ENCODE peak calls at places on chromosomes 12 and 14, in six cellular contexts. One of them, this sample, is unnamed. For H3K4me1, the result is how much of the 10 kb centered on the place peaks cover.

GRCh38 chr14:100567009-100567876 is 20.0 kb downstream of the BEGAIN start:
- DNase-seq in HCT116: no peak
- DNase-seq in GM12878: no peak
- DNase-seq in K562: no peak
- DNase-seq in HepG2: no peak
- DNase-seq in H1: peak
- DNase-seq in this sample: no peak

GRCh38 chr12:29732211-29732992 is 51.3 kb downstream of the TMTC1 start:
- DNase-seq in H1: no peak
- DNase-seq in GM12878: no peak
- DNase-seq in HepG2: no peak
- DNase-seq in HCT116: no peak
- DNase-seq in K562: no peak
- DNase-seq in this sample: no peak

GRCh38 chr14:43539210-43539609 is 967.9 kb downstream of the FSCB start:
- DNase-seq in HCT116: peak
- DNase-seq in HepG2: peak
- DNase-seq in H1: no peak
- DNase-seq in K562: no peak
- DNase-seq in GM12878: no peak
- DNase-seq in this sample: peak

GRCh38 chr12:6961695-6962284 is 8.7 kb downstream of the PHB2 start:
- DNase-seq in GM12878: no peak
- DNase-seq in H1: peak
- DNase-seq in K562: peak
- DNase-seq in HCT116: peak
- DNase-seq in HepG2: peak
- DNase-seq in this sample: peak

GRCh38 chr12:24500466-24501232 is 448.3 kb downstream of the BCAT1 start:
- DNase-seq in HCT116: no peak
- DNase-seq in GM12878: no peak
- DNase-seq in H1: no peak
- DNase-seq in K562: no peak
- DNase-seq in HepG2: no peak
- DNase-seq in this sample: no peak

GRCh38 chr12:82919365-82920054 is 232.8 kb downstream of the TMTC2 start:
- DNase-seq in HepG2: no peak
- DNase-seq in HCT116: no peak
- DNase-seq in H1: no peak
- DNase-seq in K562: no peak
- DNase-seq in GM12878: no peak
- DNase-seq in this sample: no peak

GRCh38 chr12:95396849-95397498 is 77.0 kb upstream of the METAP2 start:
- DNase-seq in GM12878: no peak
- DNase-seq in K562: no peak
- DNase-seq in H1: no peak
- DNase-seq in HepG2: peak
- DNase-seq in HCT116: no peak
- DNase-seq in this sample: no peak

GRCh38 chr12:122854554-122854953 is 19.3 kb downstream of the HIP1R start:
- DNase-seq in K562: no peak
- DNase-seq in HCT116: no peak
- DNase-seq in HepG2: no peak
- DNase-seq in GM12878: no peak
- DNase-seq in H1: no peak
- DNase-seq in this sample: no peak

GRCh38 chr14:36647827-36648753 is 13.6 kb upstream of the PAX9 start:
- DNase-seq in H1: peak
- DNase-seq in GM12878: no peak
- DNase-seq in HCT116: no peak
- DNase-seq in HepG2: peak
- DNase-seq in K562: peak
- DNase-seq in this sample: no peak

GRCh38 chr12:75892779-75893408 is 138.7 kb downstream of the PHLDA1 start:
- DNase-seq in H1: no peak
- DNase-seq in GM12878: no peak
- DNase-seq in K562: peak
- DNase-seq in HCT116: no peak
- DNase-seq in HepG2: no peak
- DNase-seq in this sample: no peak

GRCh38 chr14:60090864-60091519 is 731 bp upstream of the PCNX4 start:
- DNase-seq in K562: peak
- DNase-seq in HepG2: no peak
- DNase-seq in GM12878: no peak
- DNase-seq in HCT116: peak
- DNase-seq in H1: no peak
- DNase-seq in this sample: no peak

GRCh38 chr12:131561891-131562684 is 148.8 kb upstream of the SFSWAP start:
- DNase-seq in GM12878: no peak
- DNase-seq in HCT116: no peak
- DNase-seq in K562: no peak
- DNase-seq in HepG2: no peak
- DNase-seq in H1: no peak
- DNase-seq in this sample: no peak

GRCh38 chr14:39035336-39035735 is 67.7 kb downstream of the SEC23A start:
- DNase-seq in HepG2: no peak
- DNase-seq in HCT116: no peak
- DNase-seq in K562: no peak
- DNase-seq in GM12878: no peak
- DNase-seq in H1: no peak
- DNase-seq in this sample: no peak

GRCh38 chr12:48980953-48981756 is 3.0 kb downstream of the WNT1 start:
- DNase-seq in HepG2: no peak
- DNase-seq in K562: peak
- DNase-seq in GM12878: no peak
- DNase-seq in H1: no peak
- DNase-seq in HCT116: no peak
- DNase-seq in this sample: no peak

GRCh38 chr12:41663487-41664258 is 475.6 kb downstream of the PDZRN4 start:
- DNase-seq in HepG2: peak
- DNase-seq in K562: no peak
- DNase-seq in GM12878: no peak
- DNase-seq in HCT116: peak
- DNase-seq in H1: no peak
- DNase-seq in this sample: peak

GRCh38 chr12:82687020-82687951 is 580 bp downstream of the TMTC2 start:
- DNase-seq in H1: peak
- DNase-seq in GM12878: no peak
- DNase-seq in HepG2: no peak
- DNase-seq in K562: no peak
- DNase-seq in HCT116: peak
- DNase-seq in this sample: peak

GRCh38 chr12:114371250-114371649 is 34.7 kb downstream of the TBX5 start:
- DNase-seq in H1: no peak
- DNase-seq in HepG2: no peak
- DNase-seq in K562: no peak
- DNase-seq in GM12878: no peak
- DNase-seq in HCT116: no peak
- DNase-seq in this sample: no peak

GRCh38 chr14:105458010-105458409 is 16.6 kb upstream of the CRIP2 start:
- DNase-seq in H1: no peak
- DNase-seq in HepG2: no peak
- DNase-seq in K562: no peak
- DNase-seq in HCT116: no peak
- DNase-seq in GM12878: no peak
- DNase-seq in this sample: no peak

GRCh38 chr14:70857499-70857895 is 48.2 kb upstream of the MAP3K9 start:
- DNase-seq in GM12878: no peak
- DNase-seq in HepG2: no peak
- DNase-seq in H1: no peak
- DNase-seq in K562: no peak
- DNase-seq in HCT116: no peak
- DNase-seq in this sample: no peak

GRCh38 chr12:68291396-68292036 is 38.1 kb upstream of the IL22 start:
- DNase-seq in K562: no peak
- DNase-seq in GM12878: no peak
- DNase-seq in HepG2: no peak
- DNase-seq in H1: no peak
- DNase-seq in HCT116: no peak
- DNase-seq in this sample: no peak

GRCh38 chr12:57214398-57214781 is 2.2 kb upstream of the NXPH4 start:
- DNase-seq in HepG2: peak
- DNase-seq in HCT116: no peak
- DNase-seq in GM12878: no peak
- DNase-seq in K562: peak
- DNase-seq in H1: peak
- DNase-seq in this sample: peak

GRCh38 chr12:53515291-53515680 is 8.0 kb upstream of the NPFF start:
- DNase-seq in HepG2: no peak
- DNase-seq in GM12878: no peak
- DNase-seq in K562: no peak
- DNase-seq in HCT116: no peak
- DNase-seq in H1: no peak
- DNase-seq in this sample: no peak

GRCh38 chr14:33512201-33512600 is 438.7 kb downstream of the EGLN3 start:
- DNase-seq in GM12878: no peak
- DNase-seq in H1: no peak
- DNase-seq in HCT116: no peak
- DNase-seq in K562: no peak
- DNase-seq in HepG2: no peak
- DNase-seq in this sample: no peak

GRCh38 chr14:28603606-28604005 is 163.0 kb upstream of the FOXG1 start:
- DNase-seq in H1: no peak
- DNase-seq in GM12878: no peak
- DNase-seq in HCT116: no peak
- DNase-seq in K562: no peak
- DNase-seq in HepG2: no peak
- DNase-seq in this sample: no peak

GRCh38 chr12:113221997-113222729 is 899 bp downstream of the TPCN1 start:
- DNase-seq in H1: peak
- DNase-seq in HepG2: no peak
- DNase-seq in GM12878: no peak
- DNase-seq in K562: no peak
- DNase-seq in HCT116: no peak
- DNase-seq in this sample: no peak

GRCh38 chr14:89504084-89504483 is 87.1 kb upstream of the FOXN3 start:
- DNase-seq in H1: no peak
- DNase-seq in GM12878: no peak
- DNase-seq in K562: no peak
- DNase-seq in HCT116: no peak
- DNase-seq in HepG2: no peak
- DNase-seq in this sample: no peak

GRCh38 chr12:106342397-106343212 is 14.9 kb upstream of the POLR3B start:
- DNase-seq in HCT116: no peak
- DNase-seq in K562: no peak
- DNase-seq in GM12878: no peak
- DNase-seq in HepG2: peak
- DNase-seq in H1: no peak
- DNase-seq in this sample: no peak

DNA sequence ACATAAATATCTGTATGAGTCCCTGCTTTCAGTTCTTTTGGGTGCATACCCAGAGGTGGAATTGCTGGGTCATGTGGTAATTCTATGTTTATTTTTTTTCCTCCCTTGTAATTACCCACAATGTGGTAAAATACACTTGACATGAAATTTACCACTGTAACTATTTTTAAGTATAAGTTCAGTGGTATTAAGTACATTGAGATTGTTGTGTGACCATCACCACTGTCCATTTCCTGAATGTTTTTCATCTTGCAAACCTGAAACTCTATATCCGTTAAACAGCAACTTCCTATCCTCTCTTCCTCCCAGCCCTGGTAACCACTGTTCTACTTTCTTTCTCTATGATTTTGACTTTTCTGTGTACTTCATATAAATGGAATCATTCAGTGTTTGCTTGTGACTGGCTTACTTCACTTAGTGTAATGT is 51.4 kb downstream of the BORCS5 start:
- DNase-seq in K562: no peak
- DNase-seq in HepG2: no peak
- DNase-seq in HCT116: no peak
- DNase-seq in GM12878: peak
- DNase-seq in H1: no peak
- DNase-seq in this sample: no peak
- TF ChIP-seq ZNF274 in K562: no peak
- TF ChIP-seq ZNF274 in HepG2: no peak
- TF ChIP-seq ZNF274 in HCT116: no peak
- TF ChIP-seq ZNF274 in GM12878: no peak
- TF ChIP-seq ZNF274 in H1: no peak
- TF ChIP-seq ZNF274 in this sample: no peak

DNA sequence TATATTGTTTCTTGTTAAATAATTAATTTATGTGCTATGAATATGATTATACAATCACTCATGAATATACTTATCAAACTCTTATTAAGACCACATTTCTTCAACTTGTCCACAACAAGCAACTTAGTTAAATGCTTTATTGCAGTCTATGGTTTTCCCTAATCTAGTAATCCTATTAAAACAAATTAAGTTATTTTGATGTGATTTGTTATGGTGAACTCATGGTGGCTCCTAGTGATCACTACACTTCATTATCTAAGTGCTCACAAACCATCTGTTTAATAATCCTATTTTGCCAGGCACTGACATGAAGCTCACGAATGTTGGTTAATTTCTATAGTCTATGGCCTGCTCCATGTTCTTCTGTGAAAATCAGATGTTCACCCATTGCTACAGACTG is 42.9 kb downstream of the INSM2 start:
- DNase-seq in HepG2: no peak
- DNase-seq in HCT116: no peak
- DNase-seq in K562: no peak
- DNase-seq in GM12878: no peak
- DNase-seq in H1: no peak
- DNase-seq in this sample: no peak
- TF ChIP-seq YY1 in HepG2: no peak
- TF ChIP-seq YY1 in HCT116: no peak
- TF ChIP-seq YY1 in K562: no peak
- TF ChIP-seq YY1 in GM12878: no peak
- TF ChIP-seq YY1 in H1: no peak
- TF ChIP-seq YY1 in this sample: no peak

GRCh38 chr12:31737345-31737744 is 8.5 kb upstream of the AMN1 start:
- DNase-seq in H1: peak
- DNase-seq in HCT116: no peak
- DNase-seq in GM12878: no peak
- DNase-seq in HepG2: no peak
- DNase-seq in K562: no peak
- DNase-seq in this sample: no peak

GRCh38 chr12:31740618-31741017 is 11.8 kb upstream of the AMN1 start:
- DNase-seq in HepG2: no peak
- DNase-seq in K562: no peak
- DNase-seq in HCT116: no peak
- DNase-seq in H1: no peak
- DNase-seq in GM12878: no peak
- DNase-seq in this sample: no peak

GRCh38 chr12:31732926-31733548 is 4.2 kb upstream of the AMN1 start:
- DNase-seq in H1: peak
- DNase-seq in GM12878: peak
- DNase-seq in HCT116: peak
- DNase-seq in HepG2: peak
- DNase-seq in K562: peak
- DNase-seq in this sample: peak

GRCh38 chr12:31736472-31736871 is 7.7 kb upstream of the AMN1 start:
- DNase-seq in H1: no peak
- DNase-seq in HepG2: no peak
- DNase-seq in HCT116: no peak
- DNase-seq in GM12878: no peak
- DNase-seq in K562: no peak
- DNase-seq in this sample: no peak

GRCh38 chr12:31737763-31738162 is 8.9 kb upstream of the AMN1 start:
- DNase-seq in HCT116: no peak
- DNase-seq in K562: no peak
- DNase-seq in GM12878: no peak
- DNase-seq in H1: no peak
- DNase-seq in HepG2: no peak
- DNase-seq in this sample: no peak
- H3K4me1 ChIP-seq in HCT116: under half
- H3K4me1 ChIP-seq in K562: under half
- H3K4me1 ChIP-seq in GM12878: under half
- H3K4me1 ChIP-seq in H1: under half
- H3K4me1 ChIP-seq in HepG2: under half
- H3K4me1 ChIP-seq in this sample: under half

GRCh38 chr12:78916845-78917480 is 52.4 kb downstream of the SYT1 start:
- DNase-seq in K562: no peak
- DNase-seq in GM12878: no peak
- DNase-seq in H1: no peak
- DNase-seq in HepG2: no peak
- DNase-seq in HCT116: peak
- DNase-seq in this sample: no peak
- TF ChIP-seq ZNF274 in K562: no peak
- TF ChIP-seq ZNF274 in GM12878: no peak
- TF ChIP-seq ZNF274 in H1: no peak
- TF ChIP-seq ZNF274 in HepG2: no peak
- TF ChIP-seq ZNF274 in HCT116: no peak
- TF ChIP-seq ZNF274 in this sample: no peak

This sample was measured in NT2/D1.